ENCODE peak calls at places on chromosomes 11 and 22, in four cellular contexts. V is WERI-Rb-1, H is aorta, L is OCI-LY7. D is an unnamed sample.

GRCh38 chr11:132099692-132100091 is 729.3 kb downstream of the NTM start:
- DNase-seq in H (no peak), L (peak; percentile 9), V (peak; percentile 19), D (no peak)

GRCh38 chr11:73854680-73855079 is 22.0 kb downstream of the COA4 start:
- DNase-seq in V (no peak), L (no peak), H (no peak), D (no peak)

GRCh38 chr11:16791494-16791961 is 53.1 kb downstream of the C11orf58 start:
- DNase-seq in L (no peak), V (no peak), H (peak; percentile 80), D (peak; percentile 34)

GRCh38 chr11:74449369-74449931 is 17.9 kb downstream of the KCNE3 start:
- DNase-seq in H (no peak), V (peak; percentile 32), L (peak; percentile 78), D (no peak)

GRCh38 chr11:126072821-126073594 is 10.3 kb upstream of the CDON start:
- DNase-seq in H (no peak), V (no peak), L (no peak), D (no peak)

GRCh38 chr11:17556999-17557398 is 9.9 kb downstream of the OTOG start:
- DNase-seq in V (no peak), H (peak; percentile 31), L (no peak), D (no peak)

GRCh38 chr11:31802000-31802551 is 9.0 kb downstream of the PAX6 start:
- DNase-seq in H (no peak), L (no peak), V (no peak), D (no peak)

GRCh38 chr11:42049650-42050049 is 590.2 kb upstream of the LRRC4C start:
- DNase-seq in L (no peak), V (no peak), H (no peak), D (no peak)

GRCh38 chr11:88231894-88232482 is 56.7 kb upstream of the RAB38 start:
- DNase-seq in L (peak; percentile 28), V (peak; percentile 28), H (no peak), D (no peak)

GRCh38 chr11:26841818-26842457 is 120.1 kb upstream of the SLC5A12 start:
- DNase-seq in V (no peak), L (no peak), H (no peak), D (peak; percentile 29)

GRCh38 chr22:17319541-17319940 is 49.7 kb upstream of the CECR2 start:
- DNase-seq in H (no peak), V (no peak), L (no peak), D (no peak)

GRCh38 chr11:33013706-33014105 is 2.0 kb upstream of the DEPDC7 start:
- DNase-seq in L (no peak), H (no peak), V (no peak), D (no peak)

GRCh38 chr11:68855205-68855978 is 13.7 kb upstream of the CPT1A start:
- DNase-seq in L (no peak), V (no peak), H (peak; percentile 83), D (no peak)

GRCh38 chr22:30295576-30295975 is 6.3 kb upstream of the CASTOR1 start:
- DNase-seq in H (no peak), V (no peak), L (no peak), D (no peak)

GRCh38 chr11:120501976-120502755 is 9.4 kb upstream of the GRIK4 start:
- DNase-seq in H (no peak), L (no peak), V (no peak), D (no peak)

GRCh38 chr22:17115311-17115710 is 5.8 kb downstream of the TMEM121B start:
- DNase-seq in H (peak; percentile 15), V (no peak), L (no peak), D (no peak)

GRCh38 chr11:72354356-72355115 is 79.8 kb downstream of the CLPB start:
- DNase-seq in H (no peak), L (no peak), V (no peak), D (no peak)

GRCh38 chr22:24094966-24095365 is 83.9 kb downstream of the CABIN1 start:
- DNase-seq in V (no peak), H (peak; percentile 38), L (no peak), D (no peak)

GRCh38 chr11:14411818-14412217 is 52.8 kb upstream of the RRAS2 start:
- DNase-seq in V (no peak), L (no peak), H (no peak), D (no peak)

GRCh38 chr11:76205252-76206076 is 838 bp downstream of the WNT11 start:
- DNase-seq in V (no peak), L (no peak), H (no peak), D (no peak)

GRCh38 chr11:56783448-56784041 is 35.0 kb upstream of the OR9G4 start:
- DNase-seq in H (no peak), L (peak; percentile 66), V (peak; percentile 7), D (peak; percentile 14)

GRCh38 chr11:95925011-95925410 is 1.1 kb upstream of the MTMR2 start:
- DNase-seq in V (no peak), L (no peak), H (no peak), D (peak; percentile 20)

GRCh38 chr11:73429121-73429740 is 53.0 kb downstream of the RELT start:
- DNase-seq in H (no peak), L (no peak), V (no peak), D (no peak)

GRCh38 chr11:2459796-2460531 is 15.2 kb downstream of the KCNQ1 start:
- DNase-seq in L (no peak), H (peak; percentile 66), V (no peak), D (no peak)

GRCh38 chr22:40694409-40694808 is 15.1 kb downstream of the MCHR1 start:
- DNase-seq in H (no peak), V (peak; percentile 10), L (no peak), D (no peak)

GRCh38 chr11:1226226-1226961 is 3.5 kb downstream of the MUC5B start:
- DNase-seq in L (no peak), V (peak; percentile 33), H (peak; percentile 72), D (no peak)

GRCh38 chr22:32270641-32271369 is 15.7 kb upstream of the SLC5A4 start:
- DNase-seq in L (no peak), H (no peak), V (no peak), D (no peak)

GRCh38 chr11:67270256-67271211 is 4.3 kb downstream of the GRK2 start:
- DNase-seq in V (no peak), L (peak; percentile 53), H (peak; percentile 71), D (no peak)

GRCh38 chr11:92681606-92682005 is 287.8 kb upstream of the MTNR1B start:
- DNase-seq in H (no peak), L (no peak), V (peak; percentile 55), D (no peak)

GRCh38 chr11:833849-834311 is 1.1 kb downstream of the CD151 start:
- DNase-seq in L (no peak), H (no peak), V (no peak), D (no peak)

GRCh38 chr11:134120143-134120850 is 51.4 kb downstream of the JAM3 start:
- DNase-seq in H (peak; percentile 85), L (no peak), V (no peak), D (peak; percentile 49)

DNA sequence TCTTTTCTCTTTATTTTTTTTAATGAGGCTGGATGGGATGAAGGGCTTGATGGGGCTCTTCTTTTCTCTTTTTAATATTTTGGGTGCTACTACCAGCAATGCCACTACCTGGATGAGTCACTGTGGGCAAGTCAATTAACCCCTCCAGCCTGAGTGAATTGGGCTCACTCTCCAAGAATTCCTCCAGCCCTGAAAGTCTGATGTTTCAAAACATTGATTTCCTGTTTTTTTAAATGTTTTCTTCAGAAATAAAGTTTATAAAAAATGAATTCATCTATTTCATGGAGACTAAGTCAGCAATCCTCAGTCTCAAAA is 812 bp upstream of the OR5A2 start:
- DNase-seq in H (no peak), V (no peak), L (no peak), D (no peak)
- H3K27ac ChIP-seq in H (no peak overlapping the region), V (no peak overlapping the region), L (no peak overlapping the region), D (no peak overlapping the region)

GRCh38 chr11:35179466-35180135 is 40.6 kb downstream of the CD44 start:
- DNase-seq in V (no peak), H (no peak), L (no peak), D (no peak)
- H3K27ac ChIP-seq in V (no peak overlapping the region), H (peak overlapping the region; percentile 85), L (no peak overlapping the region), D (peak overlapping the region; percentile 56)

DNA sequence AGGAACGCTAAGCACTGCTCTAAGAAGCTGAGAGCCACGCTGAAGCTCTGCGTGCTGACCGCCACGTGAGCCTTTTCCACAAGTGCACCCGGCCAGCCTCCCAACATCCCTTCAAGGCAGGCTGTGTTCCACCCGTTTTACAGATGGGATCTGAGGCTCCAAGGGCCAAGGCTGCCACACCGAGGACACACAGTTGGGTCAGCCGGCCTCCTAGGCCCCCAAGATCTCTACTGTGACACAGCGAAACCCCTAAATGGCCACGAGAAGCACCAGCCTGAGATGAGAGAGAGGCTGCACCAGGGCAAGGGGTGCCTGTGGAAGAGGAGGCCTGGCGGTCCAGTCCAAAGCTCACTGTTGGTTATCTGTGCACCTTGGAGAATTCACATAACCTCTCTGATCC is 11.8 kb upstream of the CD5 start:
- DNase-seq in V (no peak), L (no peak), H (no peak), D (no peak)
- H3K27ac ChIP-seq in V (no peak overlapping the region), L (no peak overlapping the region), H (no peak overlapping the region), D (no peak overlapping the region)

DNA sequence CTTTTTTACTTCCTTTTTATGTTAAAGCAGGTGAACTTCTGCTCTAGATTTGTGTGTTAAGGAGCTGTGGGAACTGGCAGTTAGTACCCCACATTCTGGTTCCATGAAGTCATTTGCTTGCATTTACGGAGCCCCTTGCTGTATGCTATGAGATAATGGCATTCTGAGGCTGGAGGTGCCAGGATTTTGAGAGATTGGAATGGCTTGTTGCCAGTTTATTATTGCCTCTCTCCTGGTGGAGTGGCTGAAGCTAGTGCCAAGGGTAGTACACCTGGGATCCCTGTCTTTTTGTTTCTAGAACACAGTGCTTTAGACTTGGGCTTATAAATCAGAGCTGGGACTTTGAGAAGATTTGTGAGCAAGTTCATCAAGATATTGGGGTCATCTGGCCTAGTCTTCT is 73.8 kb downstream of the STIM1 start:
- DNase-seq in H (no peak), V (no peak), L (no peak), D (no peak)
- H3K27ac ChIP-seq in H (no peak overlapping the region), V (no peak overlapping the region), L (no peak overlapping the region), D (no peak overlapping the region)

DNA sequence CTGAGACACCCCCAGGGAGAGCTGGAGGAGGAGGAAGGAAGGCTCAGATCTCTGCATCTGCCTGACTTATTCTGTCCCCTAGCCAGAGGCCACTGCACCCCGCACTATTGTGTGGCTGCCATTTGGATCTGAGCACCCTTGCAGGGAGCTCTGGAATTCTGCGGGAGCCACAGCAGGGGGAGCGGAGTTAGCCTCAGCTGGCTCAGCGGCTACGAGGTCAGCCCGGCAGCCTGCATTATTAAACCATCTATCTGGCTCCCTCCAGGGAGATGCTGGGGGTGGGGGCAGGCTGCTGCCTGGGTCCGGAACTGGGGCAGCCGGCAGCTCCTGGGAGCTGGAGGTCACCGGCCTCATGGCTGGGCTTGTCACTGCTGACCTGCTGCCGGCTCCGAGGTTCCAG is 6.5 kb upstream of the ELFN2 start:
- DNase-seq in L (no peak), V (peak; percentile 79), H (no peak), D (no peak)
- H3K27ac ChIP-seq in L (no peak overlapping the region), V (peak overlapping the region; percentile 82), H (no peak overlapping the region), D (no peak overlapping the region)

D was measured in epithelial cell of prostate.